ENCODE peak calls at places on chromosomes 11 and 22, in seven cellular contexts. Z is NCI-H526 treated with DMSO at 0.1 percent for 48 hours, F is amygdala, R is caudate nucleus, Q is cardiac septum, W is GM04504, G is left cardiac atrium. P is an unnamed sample.

GRCh38 chr11:70951139-70951804 is 301.1 kb downstream of the SHANK2 start:
- DNase-seq in R (no peak), G (no peak), Z (no peak), F (no peak), W (no peak), Q (no peak), P (no peak)

GRCh38 chr11:74648894-74649293 is 56.5 kb downstream of the POLD3 start:
- DNase-seq in W (no peak), R (no peak), F (no peak), G (no peak), Z (no peak), Q (no peak), P (no peak)

GRCh38 chr22:34914871-34915270 is 151.1 kb upstream of the ISX start:
- DNase-seq in F (no peak), Z (no peak), W (no peak), Q (no peak), R (no peak), G (no peak), P (no peak)

GRCh38 chr11:70517203-70517602 is 118.9 kb downstream of the CTTN start:
- DNase-seq in F (no peak), R (no peak), G (no peak), W (no peak), Z (no peak), Q (no peak), P (no peak)

GRCh38 chr22:19674129-19674928 is 40.0 kb upstream of the SEPTIN5 start:
- DNase-seq in R (no peak), F (no peak), W (no peak), Z (no peak), G (no peak), Q (no peak), P (no peak)

GRCh38 chr11:1372660-1373059 is 17.1 kb upstream of the BRSK2 start:
- DNase-seq in G (no peak), Q (no peak), F (no peak), W (no peak), R (no peak), Z (no peak), P (no peak)

GRCh38 chr11:46674463-46675287 is 25.7 kb downstream of the ARHGAP1 start:
- DNase-seq in Z (peak), W (no peak), G (peak), F (no peak), Q (peak), R (no peak), P (no peak)

GRCh38 chr11:67371549-67372231 is 1.7 kb downstream of the CLCF1 start:
- DNase-seq in Z (peak), R (no peak), F (no peak), Q (no peak), W (no peak), G (no peak), P (no peak)

GRCh38 chr11:119795231-119795630 is 66.2 kb upstream of the NECTIN1 start:
- DNase-seq in R (no peak), W (no peak), Q (no peak), Z (no peak), F (no peak), G (no peak), P (no peak)

GRCh38 chr11:78499971-78500370 is 74.7 kb downstream of the NARS2 start:
- DNase-seq in F (no peak), Z (no peak), G (no peak), W (no peak), Q (no peak), R (no peak), P (no peak)

GRCh38 chr22:35766654-35767580 is 49.2 kb downstream of the APOL5 start:
- DNase-seq in R (no peak), Q (no peak), G (no peak), F (no peak), Z (no peak), W (no peak), P (no peak)